ENCODE peak calls at places on chromosomes 1 and 21, in nine cellular contexts. Q is omental fat pad, W is GM12865, D is Calu3, Z is endothelial cell, C is activated B cell treated with CpG ODN at 0.5 μM for 24 hours, K is OCI-LY7, P is uterus, X is Panc1. T is an unnamed sample.

GRCh38 chr1:53385276-53385932 is 57.5 kb upstream of the LRP8 start:
- DNase-seq in Q (no peak), W (no peak), D (no peak), Z (no peak), C (no peak), K (no peak), P (no peak), X (no peak), T (no peak)

GRCh38 chr21:37565530-37566223 is 199.1 kb downstream of the DYRK1A start:
- DNase-seq in Q (no peak), W (no peak), D (peak), Z (no peak), C (no peak), K (no peak), P (no peak), X (no peak), T (no peak)

GRCh38 chr21:46052703-46053651 is 44.9 kb upstream of the COL6A2 start:
- DNase-seq in Q (no peak), W (no peak), D (no peak), Z (no peak), C (no peak), K (no peak), P (peak), X (no peak), T (no peak)

GRCh38 chr1:231021540-231022031 is 18.5 kb downstream of the FAM89A start:
- DNase-seq in Q (no peak), W (no peak), D (no peak), Z (no peak), C (no peak), K (no peak), P (no peak), X (no peak), T (no peak)

GRCh38 chr1:154329152-154329521 is 3.8 kb downstream of the ATP8B2 start:
- DNase-seq in Q (no peak), W (no peak), D (no peak), Z (peak), C (no peak), K (no peak), P (no peak), X (no peak), T (no peak)

GRCh38 chr1:210692796-210693195 is 364.1 kb downstream of the HHAT start:
- DNase-seq in Q (no peak), W (peak), D (no peak), Z (no peak), C (no peak), K (no peak), P (no peak), X (no peak), T (no peak)

GRCh38 chr1:108314815-108315214 is 70.9 kb upstream of the NBPF4 start:
- DNase-seq in Q (no peak), W (no peak), D (no peak), Z (no peak), C (no peak), K (no peak), P (no peak), X (no peak), T (no peak)

GRCh38 chr1:16168622-16169021 is 12.8 kb upstream of the EPHA2 start:
- DNase-seq in Q (no peak), W (no peak), D (no peak), Z (no peak), C (no peak), K (peak), P (no peak), X (no peak), T (no peak)

GRCh38 chr1:158992787-158993312 is 16.9 kb upstream of the IFI16 start:
- DNase-seq in Q (no peak), W (no peak), D (no peak), Z (no peak), C (no peak), K (no peak), P (no peak), X (no peak), T (no peak)

GRCh38 chr1:15869413-15869812 is 21.9 kb downstream of the SPEN start:
- DNase-seq in Q (no peak), W (no peak), D (no peak), Z (no peak), C (no peak), K (no peak), P (no peak), X (no peak), T (no peak)

GRCh38 chr1:94050263-94050662 is 70.7 kb downstream of the ABCA4 start:
- DNase-seq in Q (no peak), W (no peak), D (no peak), Z (no peak), C (no peak), K (no peak), P (no peak), X (no peak), T (no peak)

GRCh38 chr1:159783724-159784123 is 3.0 kb downstream of the DUSP23 start:
- DNase-seq in Q (no peak), W (no peak), D (no peak), Z (no peak), C (no peak), K (no peak), P (no peak), X (no peak), T (no peak)

GRCh38 chr1:192879416-192879815 is 70.6 kb downstream of the RGS2 start:
- DNase-seq in Q (no peak), W (no peak), D (no peak), Z (no peak), C (no peak), K (no peak), P (no peak), X (no peak), T (no peak)

GRCh38 chr21:35895598-35895997 is 164.7 kb downstream of the SETD4 start:
- DNase-seq in Q (no peak), W (peak), D (no peak), Z (no peak), C (no peak), K (no peak), P (no peak), X (no peak), T (no peak)

GRCh38 chr1:30731109-30731805 is 7.9 kb upstream of the MATN1 start:
- DNase-seq in Q (no peak), W (no peak), D (no peak), Z (no peak), C (no peak), K (no peak), P (no peak), X (no peak), T (no peak)

GRCh38 chr1:154937051-154937987 is 800 bp upstream of the PMVK start:
- DNase-seq in Q (peak), W (peak), D (peak), Z (peak), C (peak), K (peak), P (peak), X (peak), T (peak)

GRCh38 chr1:57422271-57423134 is 1.4 kb downstream of the DAB1 start:
- DNase-seq in Q (no peak), W (no peak), D (no peak), Z (peak), C (no peak), K (no peak), P (no peak), X (no peak), T (peak)
- TF ChIP-seq CTCF in Q (no peak), W (no peak), D (no peak), Z (no peak), C (no peak), K (no peak), P (no peak), X (no peak), T (peak)

DNA sequence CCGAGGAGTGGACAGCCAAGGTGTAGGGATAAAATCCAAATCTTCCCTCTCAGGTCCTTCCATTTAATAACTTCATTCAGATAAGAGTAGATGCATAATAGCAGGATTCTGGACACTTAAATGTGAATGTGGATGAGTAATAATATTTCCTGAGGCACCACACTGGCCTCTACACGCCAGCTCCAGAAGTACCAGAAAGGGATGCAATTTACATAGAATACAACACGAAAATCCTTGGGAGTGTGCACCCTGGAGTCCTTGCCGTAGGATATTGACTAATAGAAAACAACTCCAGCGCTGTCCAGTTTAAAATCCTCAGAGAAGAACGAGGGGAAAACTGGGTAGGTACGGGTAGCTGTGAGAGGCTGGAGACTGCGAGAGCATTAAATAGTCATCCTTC is 6.9 kb downstream of the PLXNA2 start:
- DNase-seq in Q (no peak), W (no peak), D (no peak), Z (no peak), C (no peak), K (no peak), P (no peak), X (no peak), T (no peak)
- TF ChIP-seq CTCF in Q (no peak), W (no peak), D (no peak), Z (no peak), C (no peak), K (no peak), P (no peak), X (no peak), T (no peak)

DNA sequence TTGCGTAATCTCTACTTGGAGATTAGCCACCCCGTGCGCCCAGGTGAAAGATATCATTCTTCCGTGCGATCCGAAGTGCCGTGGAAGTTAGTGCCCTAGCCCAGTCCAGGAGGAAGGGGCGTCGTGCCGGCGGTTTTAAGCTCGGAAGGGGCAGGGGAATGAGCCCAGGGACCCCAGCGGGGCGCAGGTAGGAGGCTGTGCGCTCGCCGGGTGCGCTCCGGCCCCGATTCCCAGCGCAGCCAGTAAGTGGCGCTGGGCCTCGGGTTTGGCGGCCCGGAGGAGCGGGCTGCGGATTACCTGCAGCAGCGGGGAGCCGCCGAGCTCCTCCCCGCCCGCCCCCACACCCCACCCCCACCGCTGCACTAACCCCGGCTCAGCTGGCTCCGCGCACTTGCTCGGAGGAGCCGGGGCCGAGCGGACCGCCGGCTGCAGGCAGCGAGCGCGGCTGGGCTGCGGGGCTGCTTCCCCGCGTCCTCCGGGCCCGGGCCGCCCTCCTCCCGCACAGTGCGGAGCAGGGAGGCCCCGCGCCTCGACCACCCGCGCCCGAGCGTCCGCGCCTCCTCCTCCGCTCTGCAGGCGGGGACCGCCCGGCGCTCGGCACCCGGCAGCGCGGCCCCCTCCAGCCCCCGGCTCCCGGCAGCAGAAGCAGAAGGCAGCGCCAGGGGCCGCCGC is at the start of gene RYR2:
- DNase-seq in Q (no peak), W (no peak), D (no peak), Z (peak), C (no peak), K (no peak), P (no peak), X (no peak), T (peak)
- TF ChIP-seq CTCF in Q (no peak), W (peak), D (no peak), Z (peak), C (no peak), K (no peak), P (peak), X (no peak), T (peak)

DNA sequence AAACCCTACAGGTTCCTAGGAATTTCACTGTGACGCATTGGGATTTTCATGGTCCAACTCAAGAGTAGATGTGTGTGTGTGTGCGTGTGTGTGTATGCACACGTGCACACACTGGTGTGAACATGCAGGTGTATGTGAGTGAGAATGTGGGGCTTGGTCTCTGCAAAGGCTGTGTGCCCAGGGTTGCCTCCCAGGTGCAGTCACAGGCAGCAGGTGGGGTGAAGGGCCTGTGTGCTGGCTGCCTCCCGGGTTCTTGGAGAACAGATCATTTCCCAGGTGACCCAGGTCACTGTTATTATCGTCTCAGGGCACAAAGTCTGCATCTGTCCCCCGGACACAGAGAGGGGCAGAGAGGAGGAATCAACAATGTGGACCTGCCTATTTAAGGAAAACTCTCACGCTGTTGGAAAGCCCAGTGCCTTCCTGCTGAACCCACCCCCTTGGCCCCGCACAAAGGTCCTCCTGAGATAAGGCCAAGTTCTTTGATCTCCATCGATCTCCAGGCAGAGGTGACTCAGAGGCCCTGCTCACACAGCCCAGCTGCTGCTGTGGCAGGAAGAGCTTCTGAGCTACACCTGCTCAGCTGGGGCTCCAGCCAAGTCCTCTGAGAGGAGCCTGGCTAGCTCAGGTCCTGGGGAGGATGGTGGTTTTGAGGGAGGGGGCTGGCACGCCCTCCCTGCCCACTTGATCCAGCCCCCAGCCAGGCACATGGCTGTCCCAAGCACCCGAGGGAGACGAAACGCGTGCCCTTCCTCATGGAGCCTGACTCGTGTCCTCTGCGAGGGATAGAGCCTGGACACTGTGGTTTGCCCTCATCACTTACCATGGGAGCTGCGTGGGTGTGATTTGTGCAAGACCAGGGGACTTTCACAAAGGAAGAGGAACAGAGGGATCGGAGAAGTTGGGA is 134.0 kb upstream of the ARHGEF16 start:
- DNase-seq in Q (no peak), W (no peak), D (peak), Z (no peak), C (no peak), K (no peak), P (no peak), X (no peak), T (peak)
- TF ChIP-seq CTCF in Q (no peak), W (no peak), D (no peak), Z (peak), C (no peak), K (peak), P (no peak), X (no peak), T (peak)